ENCODE peak calls at places on chromosomes 1 and 21, in five cellular contexts. R is hepatocyte, P is pancreas, W is NB4, J is brain microvascular endothelial cell. B is an unnamed sample.
A peak's percentile ranks its signal among the peaks of the same experiment; 100 is the strongest.

GRCh38 chr1:23362218-23362713 is 7.4 kb downstream of the ZNF436 start:
- DNase-seq in R (no peak), P (no peak), W (peak; percentile 22), J (no peak), B (no peak)

GRCh38 chr1:34162852-34163766 is 1.9 kb downstream of the CSMD2 start:
- DNase-seq in R (peak; percentile 92), P (peak; percentile 81), W (peak; percentile 43), J (peak; percentile 61), B (peak; percentile 5)

GRCh38 chr1:42567038-42567437 is 91.2 kb upstream of the PPIH start:
- DNase-seq in R (no peak), P (no peak), W (no peak), J (no peak), B (no peak)

GRCh38 chr1:171817511-171818265 is 23.6 kb upstream of the DNM3 start:
- DNase-seq in R (peak; percentile 59), P (no peak), W (peak; percentile 28), J (peak; percentile 83), B (no peak)

GRCh38 chr1:12179111-12179519 is 12.3 kb downstream of the TNFRSF1B start:
- DNase-seq in R (no peak), P (no peak), W (no peak), J (peak; percentile 85), B (no peak)

GRCh38 chr1:20785907-20786309 is 1.2 kb downstream of the HP1BP3 start:
- DNase-seq in R (no peak), P (no peak), W (no peak), J (no peak), B (no peak)

GRCh38 chr1:106879538-106879937 is 176.9 kb upstream of the PRMT6 start:
- DNase-seq in R (peak; percentile 6), P (peak; percentile 31), W (no peak), J (no peak), B (peak; percentile 68)

GRCh38 chr1:203481186-203481585 is 5.6 kb downstream of the PRELP start:
- DNase-seq in R (no peak), P (no peak), W (no peak), J (no peak), B (no peak)

GRCh38 chr21:33372582-33372981 is 30.6 kb upstream of the IFNGR2 start:
- DNase-seq in R (no peak), P (no peak), W (no peak), J (no peak), B (no peak)

GRCh38 chr1:14915356-14916054 is 238.0 kb upstream of the TMEM51 start:
- DNase-seq in R (peak; percentile 66), P (peak; percentile 66), W (peak; percentile 51), J (no peak), B (no peak)

GRCh38 chr1:48344373-48344772 is 121.9 kb downstream of the SLC5A9 start:
- DNase-seq in R (no peak), P (no peak), W (no peak), J (no peak), B (no peak)

GRCh38 chr1:18972991-18973390 is 16.5 kb upstream of the IFFO2 start:
- DNase-seq in R (no peak), P (no peak), W (peak; percentile 57), J (no peak), B (no peak)

GRCh38 chr1:147794570-147794969 is 34.2 kb upstream of the GJA5 start:
- DNase-seq in R (no peak), P (no peak), W (no peak), J (no peak), B (no peak)

GRCh38 chr1:195415584-195415983 is 1192.7 kb downstream of the KCNT2 start:
- DNase-seq in R (no peak), P (no peak), W (no peak), J (no peak), B (no peak)

GRCh38 chr1:207218512-207219352 is 102.7 kb upstream of the CD55 start:
- DNase-seq in R (no peak), P (peak; percentile 21), W (no peak), J (no peak), B (no peak)

GRCh38 chr1:210587547-210587946 is 258.8 kb downstream of the HHAT start:
- DNase-seq in R (no peak), P (no peak), W (no peak), J (no peak), B (no peak)

GRCh38 chr1:23868848-23869450 is 859 bp upstream of the FUCA1 start:
- DNase-seq in R (no peak), P (no peak), W (no peak), J (no peak), B (no peak)

GRCh38 chr21:34844033-34844923 is 175.5 kb downstream of the CLIC6 start:
- DNase-seq in R (no peak), P (no peak), W (no peak), J (peak; percentile 59), B (no peak)

GRCh38 chr1:40794915-40795715 is 11.5 kb downstream of the KCNQ4 start:
- DNase-seq in R (no peak), P (no peak), W (no peak), J (no peak), B (no peak)

GRCh38 chr1:116006486-116006964 is 30.2 kb downstream of the SLC22A15 start:
- DNase-seq in R (no peak), P (no peak), W (no peak), J (no peak), B (no peak)

GRCh38 chr1:155003766-155004351 is 1.3 kb downstream of the ZBTB7B start:
- DNase-seq in R (peak; percentile 63), P (peak; percentile 70), W (peak; percentile 80), J (no peak), B (no peak)

GRCh38 chr21:44867999-44868700 is 5.3 kb downstream of the PTTG1IP start:
- DNase-seq in R (no peak), P (no peak), W (no peak), J (no peak), B (no peak)

GRCh38 chr21:45741691-45742090 is 98.2 kb downstream of the PCBP3 start:
- DNase-seq in R (no peak), P (no peak), W (no peak), J (no peak), B (no peak)

GRCh38 chr1:7497107-7497637 is 273.9 kb upstream of the VAMP3 start:
- DNase-seq in R (no peak), P (no peak), W (no peak), J (no peak), B (no peak)

GRCh38 chr1:4652631-4653327 is 1.6 kb upstream of the AJAP1 start:
- DNase-seq in R (peak; percentile 75), P (peak; percentile 67), W (peak; percentile 57), J (peak; percentile 32), B (no peak)

GRCh38 chr1:29830916-29831315 is 594.6 kb downstream of the PTPRU start:
- DNase-seq in R (no peak), P (no peak), W (no peak), J (no peak), B (no peak)

GRCh38 chr1:170426596-170426995 is 105.4 kb upstream of the GORAB start:
- DNase-seq in R (no peak), P (no peak), W (no peak), J (no peak), B (no peak)

GRCh38 chr1:162171078-162171477 is 101.6 kb downstream of the NOS1AP start:
- DNase-seq in R (no peak), P (no peak), W (no peak), J (no peak), B (no peak)

GRCh38 chr1:43432171-43432860 is 21.4 kb downstream of the HYI start:
- DNase-seq in R (no peak), P (no peak), W (no peak), J (no peak), B (no peak)

GRCh38 chr1:25030674-25031589 is 100.9 kb upstream of the RUNX3 start:
- DNase-seq in R (no peak), P (no peak), W (peak; percentile 84), J (peak; percentile 43), B (no peak)

GRCh38 chr1:10900691-10901090 is 104.2 kb upstream of the CASZ1 start:
- DNase-seq in R (peak; percentile 60), P (no peak), W (peak; percentile 70), J (no peak), B (no peak)

GRCh38 chr1:185050823-185051451 is 5.6 kb downstream of the RNF2 start:
- DNase-seq in R (no peak), P (no peak), W (peak; percentile 45), J (no peak), B (no peak)

GRCh38 chr21:39159342-39160063 is 23.7 kb downstream of the PSMG1 start:
- DNase-seq in R (no peak), P (no peak), W (no peak), J (no peak), B (peak; percentile 68)

GRCh38 chr1:231951399-231951798 is 324.8 kb downstream of the DISC1 start:
- DNase-seq in R (no peak), P (no peak), W (no peak), J (peak; percentile 76), B (no peak)

GRCh38 chr1:51154776-51155175 is 52.7 kb downstream of the C1orf185 start:
- DNase-seq in R (no peak), P (no peak), W (no peak), J (no peak), B (no peak)
- H3K4me3 ChIP-seq in R (no peak overlapping the region), P (no peak overlapping the region), W (no peak overlapping the region), J (no peak overlapping the region), B (no peak overlapping the region)

GRCh38 chr1:87335175-87335992 is 6.7 kb downstream of the LMO4 start:
- DNase-seq in R (peak; percentile 79), P (peak; percentile 52), W (peak; percentile 84), J (peak; percentile 18), B (no peak)
- TF ChIP-seq CTCF in R (peak; percentile 16), P (peak; percentile 13), W (no peak), J (no peak), B (no peak)

GRCh38 chr21:16418663-16419062 is 688.9 kb downstream of the USP25 start:
- DNase-seq in R (no peak), P (no peak), W (no peak), J (no peak), B (no peak)
- H3K4me3 ChIP-seq in R (no peak overlapping the region), P (no peak overlapping the region), W (no peak overlapping the region), J (no peak overlapping the region), B (no peak overlapping the region)

GRCh38 chr1:153683853-153684252 is 5.4 kb downstream of the NPR1 start:
- DNase-seq in R (no peak), P (no peak), W (no peak), J (no peak), B (no peak)

GRCh38 chr1:153685578-153686340 is 7.3 kb downstream of the NPR1 start:
- DNase-seq in R (no peak), P (no peak), W (no peak), J (no peak), B (no peak)

GRCh38 chr1:153687346-153687745 is 8.9 kb downstream of the NPR1 start:
- DNase-seq in R (no peak), P (no peak), W (no peak), J (no peak), B (no peak)

GRCh38 chr1:153682730-153683129 is 4.2 kb downstream of the NPR1 start:
- DNase-seq in R (no peak), P (no peak), W (no peak), J (no peak), B (no peak)

GRCh38 chr1:153684892-153685291 is 6.4 kb downstream of the NPR1 start:
- DNase-seq in R (peak; percentile 34), P (no peak), W (no peak), J (no peak), B (no peak)
- TF ChIP-seq CTCF in R (no peak), P (no peak), W (no peak), J (no peak), B (no peak)

DNA sequence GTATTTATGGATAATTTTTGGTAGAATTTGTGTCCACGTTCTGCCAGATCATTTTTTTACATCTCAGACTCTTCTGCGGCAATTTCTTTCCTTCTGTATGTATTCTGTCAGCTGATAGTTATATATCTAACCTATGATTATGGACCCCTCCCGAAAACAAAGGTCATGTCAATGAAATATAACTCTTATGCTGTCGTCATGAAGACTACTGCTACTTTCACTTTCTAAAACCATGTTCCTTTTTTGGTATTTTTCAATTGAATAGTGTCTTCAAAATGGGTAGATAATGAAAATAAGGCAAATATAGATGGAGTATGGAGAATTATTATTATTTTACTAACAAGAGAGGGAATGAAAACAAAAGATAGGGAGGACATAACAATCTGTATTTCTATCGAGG is 3.2 kb downstream of the ANGPTL1 start:
- DNase-seq in R (no peak), P (no peak), W (peak; percentile 39), J (no peak), B (no peak)
- H3K4me3 ChIP-seq in R (no peak overlapping the region), P (no peak overlapping the region), W (peak overlapping the region; percentile 48), J (no peak overlapping the region), B (no peak overlapping the region)